ENCODE peak calls at places on chromosomes 12 and 14, in nine cellular contexts. J, D, G, O, I, P, N, Z and Q are unnamed samples.
A peak's percentile ranks its signal among the peaks of the same experiment; 100 is the strongest.

GRCh38 chr12:108623577-108623976 is 10.1 kb downstream of the SELPLG start:
- DNase-seq in Z (no peak), I (no peak), P (no peak), D (no peak), O (no peak), G (no peak), N (peak; percentile 23), J (no peak), Q (no peak)

GRCh38 chr12:113783811-113784210 is 182.3 kb downstream of the RBM19 start:
- DNase-seq in O (no peak), G (no peak), Z (no peak), P (no peak), N (no peak), I (no peak), J (no peak), D (no peak), Q (no peak)

GRCh38 chr12:47282206-47282605 is 202.4 kb upstream of the AMIGO2 start:
- DNase-seq in G (no peak), Z (peak; percentile 67), J (no peak), D (no peak), I (no peak), O (no peak), N (no peak), P (no peak), Q (no peak)

GRCh38 chr14:89466460-89466859 is 49.4 kb upstream of the FOXN3 start:
- DNase-seq in J (no peak), O (no peak), P (no peak), N (no peak), G (no peak), I (no peak), Z (no peak), D (no peak), Q (no peak)

GRCh38 chr12:76649091-76649490 is 89.5 kb upstream of the OSBPL8 start:
- DNase-seq in O (no peak), Z (no peak), I (no peak), P (no peak), D (no peak), J (no peak), N (no peak), G (no peak), Q (no peak)

GRCh38 chr14:61696753-61697318 is 1.5 kb downstream of the HIF1A start:
- DNase-seq in P (no peak), O (no peak), N (no peak), D (no peak), Z (no peak), G (no peak), I (no peak), J (no peak), Q (no peak)

GRCh38 chr12:6307521-6307920 is 3.0 kb upstream of the PLEKHG6 start:
- DNase-seq in G (no peak), Z (no peak), J (no peak), O (no peak), D (no peak), N (peak; percentile 58), I (no peak), P (no peak), Q (no peak)

GRCh38 chr12:57521475-57522018 is 1.1 kb upstream of the MBD6 start:
- DNase-seq in D (no peak), J (peak; percentile 71), I (no peak), P (peak; percentile 38), N (peak; percentile 63), G (no peak), Z (peak; percentile 61), O (peak; percentile 67), Q (no peak)

GRCh38 chr14:79009286-79009685 is 839.1 kb downstream of the NRXN3 start:
- DNase-seq in I (no peak), D (no peak), J (no peak), Z (no peak), G (no peak), N (no peak), O (no peak), P (no peak), Q (no peak)

GRCh38 chr14:22220427-22220826 is 368.6 kb downstream of the DAD1 start:
- DNase-seq in N (no peak), O (no peak), J (no peak), P (no peak), D (no peak), I (no peak), Z (peak; percentile 70), G (no peak), Q (no peak)

GRCh38 chr12:46825526-46826414 is at the start of gene SLC38A4:
- DNase-seq in J (no peak), I (no peak), Z (peak; percentile 32), N (peak; percentile 49), P (peak; percentile 37), O (no peak), G (no peak), D (peak; percentile 30), Q (no peak)

GRCh38 chr12:388547-389137 is 478 bp downstream of the KDM5A start:
- DNase-seq in D (no peak), G (peak; percentile 33), P (no peak), O (no peak), N (peak; percentile 55), Z (peak; percentile 30), J (no peak), I (peak; percentile 36), Q (no peak)

GRCh38 chr12:68587448-68587873 is 23.2 kb upstream of the RAP1B start:
- DNase-seq in O (no peak), N (no peak), Z (no peak), D (no peak), G (no peak), I (no peak), P (no peak), J (no peak), Q (no peak)

GRCh38 chr12:42090899-42091298 is 53.8 kb downstream of the GXYLT1 start:
- DNase-seq in J (no peak), I (peak; percentile 31), Z (peak; percentile 66), O (no peak), G (no peak), P (peak; percentile 34), D (no peak), N (no peak), Q (no peak)

GRCh38 chr12:55681142-55682077 is 26.3 kb downstream of the ITGA7 start:
- DNase-seq in D (peak; percentile 32), P (peak; percentile 79), J (no peak), G (no peak), Z (peak; percentile 51), O (no peak), I (peak; percentile 75), N (peak; percentile 73), Q (no peak)

GRCh38 chr12:104459556-104459909 is 2.8 kb downstream of the CHST11 start:
- DNase-seq in I (no peak), J (no peak), D (no peak), Z (no peak), O (no peak), G (no peak), N (no peak), P (no peak), Q (no peak)

GRCh38 chr12:14845350-14845750 is 2.0 kb upstream of the ART4 start:
- DNase-seq in Z (peak; percentile 65), G (no peak), I (peak; percentile 74), N (no peak), O (peak; percentile 69), J (peak; percentile 38), P (peak; percentile 40), D (peak; percentile 44), Q (no peak)

GRCh38 chr12:38502016-38502415 is 185.4 kb downstream of the ALG10B start:
- DNase-seq in G (no peak), I (peak; percentile 43), J (no peak), O (no peak), D (no peak), P (no peak), N (no peak), Z (no peak), Q (no peak)
- TF ChIP-seq CTCF in G (no peak), I (no peak), J (no peak), O (no peak), D (no peak), P (no peak), N (no peak), Z (no peak), Q (no peak)

GRCh38 chr14:50340945-50341344 is 28.8 kb downstream of the DMAC2L start:
- DNase-seq in Z (no peak), I (no peak), N (no peak), O (no peak), G (no peak), P (no peak), D (no peak), J (no peak), Q (no peak)

GRCh38 chr14:50340045-50340444 is 27.9 kb downstream of the DMAC2L start:
- DNase-seq in O (no peak), I (no peak), D (no peak), G (no peak), N (no peak), P (no peak), Z (no peak), J (no peak), Q (no peak)

GRCh38 chr14:50343424-50343823 is 31.3 kb downstream of the DMAC2L start:
- DNase-seq in P (no peak), G (no peak), I (no peak), J (no peak), O (no peak), D (no peak), Z (no peak), N (no peak), Q (no peak)

GRCh38 chr14:50344116-50344775 is 32.1 kb downstream of the DMAC2L start:
- DNase-seq in J (no peak), N (no peak), G (no peak), Z (peak; percentile 63), I (peak; percentile 59), P (no peak), O (no peak), D (no peak), Q (no peak)

GRCh38 chr14:50342211-50343080 is 30.3 kb downstream of the DMAC2L start:
- DNase-seq in D (no peak), G (no peak), P (peak; percentile 67), I (peak; percentile 30), N (peak; percentile 47), J (peak; percentile 61), O (peak; percentile 78), Z (peak; percentile 71), Q (no peak)
- TF ChIP-seq CTCF in D (no peak), G (no peak), P (peak; percentile 40), I (peak; percentile 16), N (peak; percentile 42), J (peak; percentile 18), O (peak; percentile 56), Z (peak; percentile 52), Q (no peak)

GRCh38 chr14:82806426-82806825 is 1272.8 kb upstream of the SEL1L start:
- DNase-seq in Z (no peak), P (no peak), I (no peak), D (no peak), O (no peak), J (no peak), G (no peak), N (no peak), Q (no peak)

GRCh38 chr14:82811246-82811645 is 1277.6 kb upstream of the SEL1L start:
- DNase-seq in J (no peak), O (no peak), Z (no peak), G (no peak), D (no peak), N (no peak), P (no peak), I (no peak), Q (no peak)

GRCh38 chr14:82806016-82806415 is 1272.4 kb upstream of the SEL1L start:
- DNase-seq in G (no peak), Z (no peak), P (no peak), J (no peak), N (no peak), O (no peak), I (no peak), D (no peak), Q (no peak)
- TF ChIP-seq CTCF in G (no peak), Z (no peak), P (no peak), J (no peak), N (no peak), O (no peak), I (no peak), D (no peak), Q (no peak)

GRCh38 chr14:91060472-91061308 is at the start of gene RPS6KA5:
- DNase-seq in I (peak; percentile 100), P (peak; percentile 100), G (peak; percentile 100), D (peak; percentile 99), J (peak; percentile 100), N (peak; percentile 100), Z (peak; percentile 100), O (peak; percentile 100), Q (peak; percentile 96)
- TF ChIP-seq CTCF in I (no peak), P (no peak), G (no peak), D (no peak), J (peak; percentile 12), N (peak; percentile 25), Z (no peak), O (peak; percentile 20), Q (no peak)